ENCODE peak calls at places on chromosomes 3 and 15, in seven cellular contexts. S is glutamatergic neuron, T is endothelial cell, Z is Calu3, D is astrocyte of the spinal cord, E is fibroblast of lung, Y is B cell. J is an unnamed sample.

GRCh38 chr3:196422976-196423781 is 9.0 kb downstream of the UBXN7 start:
- DNase-seq in S (no peak), T (no peak), Z (no peak), D (peak), E (peak), Y (no peak), J (no peak)

GRCh38 chr3:195147649-195148121 is 123.3 kb downstream of the XXYLT1 start:
- DNase-seq in S (no peak), T (no peak), Z (no peak), D (peak), E (no peak), Y (peak), J (no peak)

GRCh38 chr3:90136468-90137191 is 1029.2 kb downstream of the EPHA3 start:
- DNase-seq in S (no peak), T (no peak), Z (peak), D (no peak), E (no peak), Y (no peak), J (no peak)

GRCh38 chr15:82306791-82307713 is 42.2 kb downstream of the GOLGA6L10 start:
- DNase-seq in S (no peak), T (no peak), Z (no peak), D (no peak), E (no peak), Y (no peak), J (no peak)

GRCh38 chr15:78726870-78727551 is 84.3 kb downstream of the ADAMTS7 start:
- DNase-seq in S (no peak), T (no peak), Z (peak), D (peak), E (no peak), Y (no peak), J (no peak)

GRCh38 chr15:67082007-67082536 is 16.7 kb downstream of the SMAD3 start:
- DNase-seq in S (no peak), T (no peak), Z (no peak), D (no peak), E (no peak), Y (peak), J (no peak)

GRCh38 chr3:181879926-181880325 is 168.2 kb downstream of the SOX2 start:
- DNase-seq in S (no peak), T (no peak), Z (no peak), D (no peak), E (peak), Y (no peak), J (no peak)

GRCh38 chr3:183815951-183816475 is 9.4 kb downstream of the MAP6D1 start:
- DNase-seq in S (no peak), T (no peak), Z (no peak), D (no peak), E (no peak), Y (no peak), J (no peak)

GRCh38 chr3:119148493-119149180 is 2.7 kb downstream of the TEX55 start:
- DNase-seq in S (no peak), T (no peak), Z (no peak), D (peak), E (peak), Y (no peak), J (no peak)

GRCh38 chr3:27357665-27358258 is 11.4 kb downstream of the NEK10 start:
- DNase-seq in S (peak), T (peak), Z (peak), D (peak), E (peak), Y (peak), J (no peak)
- TF ChIP-seq CTCF in S (peak), T (peak), Z (no peak), D (peak), E (peak), Y (peak), J (peak)

DNA sequence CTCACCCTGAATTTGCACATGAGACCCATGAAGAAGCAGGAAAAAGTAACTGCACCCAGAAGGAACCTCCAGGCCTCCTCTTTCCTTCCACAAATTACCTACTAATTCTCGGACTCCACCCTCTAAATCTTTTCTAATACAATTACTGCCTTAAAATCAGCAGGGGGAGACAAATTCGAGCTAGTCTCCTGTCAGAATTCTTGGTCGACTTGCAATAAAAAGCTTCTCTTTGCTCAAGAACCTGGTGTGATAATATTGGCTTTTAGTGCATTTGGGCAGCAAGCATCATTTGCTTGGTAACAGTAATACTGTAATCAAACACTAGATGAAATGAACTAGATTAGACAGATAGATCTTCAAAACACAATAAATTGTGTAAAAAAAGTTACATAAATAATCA is 281.9 kb downstream of the RAP2B start:
- DNase-seq in S (no peak), T (no peak), Z (peak), D (no peak), E (no peak), Y (no peak), J (no peak)
- TF ChIP-seq CTCF in S (no peak), T (no peak), Z (no peak), D (no peak), E (peak), Y (no peak), J (peak)

GRCh38 chr3:31321620-31322019 is 211.1 kb upstream of the STT3B start:
- DNase-seq in S (no peak), T (no peak), Z (no peak), D (no peak), E (no peak), Y (no peak), J (no peak)

GRCh38 chr3:31314261-31314660 is 218.5 kb upstream of the STT3B start:
- DNase-seq in S (no peak), T (no peak), Z (no peak), D (no peak), E (no peak), Y (no peak), J (no peak)

DNA sequence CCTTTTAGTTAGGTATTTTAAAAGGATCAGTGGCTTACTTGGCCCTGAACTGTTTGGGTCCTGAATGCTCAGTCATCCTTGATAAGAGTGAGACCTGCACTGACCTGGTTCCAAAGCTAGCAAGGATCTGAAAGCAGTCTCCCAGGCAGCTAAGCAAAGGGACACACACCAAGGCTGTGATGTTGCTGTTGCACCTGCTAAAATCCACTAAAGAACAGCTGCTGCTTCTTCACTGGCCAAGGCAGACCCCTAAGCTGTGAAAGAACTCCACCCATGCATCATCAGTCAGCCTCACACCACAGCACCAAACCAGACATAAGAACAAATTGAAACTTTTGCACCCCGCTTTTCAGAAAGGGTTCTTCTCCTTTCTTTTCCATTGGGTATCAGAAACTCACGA is 213.4 kb upstream of the STT3B start:
- DNase-seq in S (no peak), T (no peak), Z (no peak), D (no peak), E (no peak), Y (no peak), J (no peak)
- TF ChIP-seq CTCF in S (no peak), T (no peak), Z (no peak), D (no peak), E (no peak), Y (no peak), J (no peak)

DNA sequence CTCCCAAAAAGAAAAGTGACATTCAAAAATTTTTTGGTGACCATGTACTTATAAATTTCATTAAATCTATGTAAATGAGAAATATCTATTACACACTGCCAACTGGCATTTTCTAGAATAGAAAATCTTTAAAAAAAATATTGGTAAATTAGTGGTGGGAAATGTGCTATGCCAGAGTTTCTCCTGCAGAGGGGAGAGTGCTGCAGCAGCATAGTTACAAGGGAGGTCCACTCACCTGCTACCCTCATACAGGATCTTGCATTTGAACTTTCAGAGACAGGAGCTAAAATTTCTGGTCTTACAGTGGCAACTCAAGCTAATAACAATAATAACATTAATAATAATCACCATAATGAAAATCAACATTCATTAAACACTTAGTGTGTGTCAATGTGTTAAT is 459.6 kb downstream of the NSUN3 start:
- DNase-seq in S (no peak), T (no peak), Z (peak), D (no peak), E (no peak), Y (no peak), J (no peak)
- TF ChIP-seq CTCF in S (peak), T (peak), Z (peak), D (peak), E (peak), Y (no peak), J (no peak)